ENCODE peak calls at places on chromosomes 13 and 19, in seven cellular contexts. K is trophoblast cell, V is adrenal gland, W is stomach, R is upper lobe of left lung, J is ovary, G is PC-9. I is an unnamed sample.

GRCh38 chr13:94009696-94010095 is 469.8 kb downstream of the DCT start:
- DNase-seq in G (no peak), R (no peak), W (no peak), J (no peak), V (no peak), K (no peak), I (no peak)

GRCh38 chr13:54004026-54004699 is 975.5 kb downstream of the OLFM4 start:
- DNase-seq in W (no peak), V (no peak), J (no peak), K (no peak), R (no peak), G (no peak), I (no peak)

GRCh38 chr13:62130016-62130970 is 714.6 kb upstream of the PCDH20 start:
- DNase-seq in W (no peak), J (no peak), G (no peak), R (no peak), K (no peak), V (no peak), I (no peak)

GRCh38 chr13:45918597-45918996 is 67.0 kb upstream of the SIAH3 start:
- DNase-seq in W (no peak), J (no peak), G (no peak), V (no peak), K (no peak), R (no peak), I (no peak)

GRCh38 chr19:28727133-28727834 is 485.7 kb downstream of the UQCRFS1 start:
- DNase-seq in V (no peak), K (no peak), G (no peak), W (no peak), J (no peak), R (no peak), I (no peak)

GRCh38 chr19:32802840-32803239 is 66.7 kb downstream of the SLC7A9 start:
- DNase-seq in V (no peak), J (no peak), R (no peak), G (no peak), K (no peak), W (no peak), I (no peak)

GRCh38 chr13:41900918-41901317 is 60.0 kb downstream of the VWA8 start:
- DNase-seq in K (no peak), J (no peak), V (no peak), W (no peak), R (no peak), G (no peak), I (no peak)

GRCh38 chr13:31860002-31860401 is 120.7 kb downstream of the RXFP2 start:
- DNase-seq in R (no peak), G (no peak), W (no peak), K (no peak), J (peak; percentile 43), V (no peak), I (peak; percentile 15)

GRCh38 chr19:5090780-5091575 is 122.1 kb downstream of the KDM4B start:
- DNase-seq in K (peak; percentile 53), G (no peak), V (peak; percentile 34), J (peak; percentile 79), R (no peak), W (peak; percentile 42), I (peak; percentile 94)

GRCh38 chr19:10603084-10603872 is 16.2 kb upstream of the AP1M2 start:
- DNase-seq in G (peak; percentile 62), J (peak; percentile 52), V (peak; percentile 34), W (peak; percentile 57), K (peak; percentile 91), R (peak; percentile 58), I (no peak)

GRCh38 chr13:35840991-35841604 is 290.1 kb downstream of the DCLK1 start:
- DNase-seq in G (no peak), J (no peak), W (no peak), K (no peak), V (no peak), R (no peak), I (no peak)

GRCh38 chr19:3061214-3062161 is 807 bp downstream of the TLE5 start:
- DNase-seq in R (peak; percentile 51), J (peak; percentile 85), G (no peak), W (peak; percentile 52), V (peak; percentile 70), K (no peak), I (no peak)

GRCh38 chr13:108789476-108789875 is 160.1 kb downstream of the MYO16 start:
- DNase-seq in W (no peak), K (no peak), G (no peak), J (no peak), V (no peak), R (no peak), I (no peak)

GRCh38 chr13:24684600-24684998 is 4.4 kb downstream of the ATP12A start:
- DNase-seq in K (no peak), J (no peak), W (no peak), V (no peak), R (no peak), G (no peak), I (no peak)

GRCh38 chr13:85019121-85019520 is 780.1 kb downstream of the SLITRK6 start:
- DNase-seq in R (no peak), G (no peak), V (no peak), W (no peak), J (no peak), K (no peak), I (no peak)

GRCh38 chr13:98796798-98797197 is 44.3 kb upstream of the SLC15A1 start:
- DNase-seq in V (no peak), W (no peak), G (no peak), K (no peak), R (no peak), J (no peak), I (peak; percentile 48)

GRCh38 chr13:100506154-100506553 is 82.4 kb downstream of the GGACT start:
- DNase-seq in G (no peak), R (no peak), W (no peak), K (no peak), V (no peak), J (no peak), I (no peak)

GRCh38 chr19:3080281-3080680 is 13.9 kb upstream of the GNA11 start:
- DNase-seq in K (no peak), W (no peak), V (no peak), R (no peak), J (peak; percentile 59), G (no peak), I (no peak)

GRCh38 chr13:29893438-29893837 is 43.0 kb upstream of the UBL3 start:
- DNase-seq in V (no peak), W (no peak), J (no peak), G (no peak), R (no peak), K (no peak), I (no peak)

GRCh38 chr13:23467048-23467931 is 33.8 kb upstream of the SACS start:
- DNase-seq in G (no peak), W (no peak), R (no peak), V (peak; percentile 17), K (no peak), J (no peak), I (peak; percentile 54)

GRCh38 chr13:45678282-45678681 is 23.8 kb upstream of the CBY2 start:
- DNase-seq in V (no peak), K (no peak), G (no peak), R (no peak), W (no peak), J (no peak), I (no peak)

DNA sequence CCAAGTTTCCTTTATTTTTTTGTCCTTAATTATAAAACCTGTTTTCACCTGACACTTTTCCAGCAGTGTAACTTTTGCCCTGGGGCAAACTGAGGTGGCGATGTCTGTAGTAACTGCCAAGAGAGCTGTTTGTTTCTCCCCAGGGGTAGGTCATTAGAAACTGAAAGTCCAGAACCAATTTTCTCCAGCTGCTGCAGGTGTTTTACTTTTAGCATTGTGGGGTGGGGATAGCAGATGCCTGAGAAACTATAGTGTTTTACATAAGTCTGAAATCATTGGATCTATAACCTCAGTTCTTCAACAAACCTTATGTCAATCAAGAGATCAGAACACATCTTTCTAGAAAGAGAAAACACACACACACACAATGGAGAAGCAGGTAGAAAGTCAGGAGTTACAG is 92.7 kb downstream of the LHFPL6 start:
- DNase-seq in K (peak; percentile 50), J (no peak), R (no peak), V (no peak), G (peak; percentile 51), W (no peak), I (no peak)
- H3K9me3 ChIP-seq in K (no peaks in the 10 kb centered on the region), J (no peaks in the 10 kb centered on the region), R (no peaks in the 10 kb centered on the region), V (no peaks in the 10 kb centered on the region), G (no peaks in the 10 kb centered on the region), W (no peaks in the 10 kb centered on the region), I (no peaks in the 10 kb centered on the region)

GRCh38 chr19:49800771-49801170 is 12.3 kb downstream of the FUZ start:
- DNase-seq in G (no peak), J (no peak), K (no peak), W (no peak), R (no peak), V (no peak), I (no peak)

GRCh38 chr19:49803529-49803856 is 9.6 kb downstream of the FUZ start:
- DNase-seq in W (no peak), K (no peak), V (no peak), R (no peak), G (no peak), J (no peak), I (no peak)

GRCh38 chr19:49802836-49803528 is 10.1 kb downstream of the FUZ start:
- DNase-seq in J (no peak), W (no peak), K (no peak), G (no peak), R (no peak), V (peak; percentile 64), I (no peak)

GRCh38 chr19:49801401-49801888 is 11.6 kb downstream of the FUZ start:
- DNase-seq in G (no peak), W (no peak), K (no peak), V (peak; percentile 88), R (no peak), J (no peak), I (no peak)

GRCh38 chr19:49801966-49802661 is 11.0 kb downstream of the FUZ start:
- DNase-seq in J (peak; percentile 97), G (no peak), V (peak; percentile 93), R (peak; percentile 45), K (no peak), W (peak; percentile 69), I (peak; percentile 95)
- H3K4me3 ChIP-seq in J (peak overlapping the region; percentile 35), G (no peak overlapping the region), V (peak overlapping the region; percentile 25), R (peak overlapping the region; percentile 13), K (no peak overlapping the region), W (peak overlapping the region; percentile 39), I (peak overlapping the region; percentile 74)

GRCh38 chr19:34189199-34189916 is 17.1 kb downstream of the LSM14A start:
- DNase-seq in W (no peak), J (no peak), R (no peak), V (no peak), G (no peak), K (peak; percentile 63), I (no peak)

GRCh38 chr19:34186205-34186604 is 13.9 kb downstream of the LSM14A start:
- DNase-seq in K (no peak), V (no peak), R (no peak), W (no peak), J (no peak), G (no peak), I (no peak)

GRCh38 chr19:34189917-34190425 is 17.7 kb downstream of the LSM14A start:
- DNase-seq in V (no peak), J (no peak), R (no peak), K (no peak), G (no peak), W (no peak), I (no peak)

GRCh38 chr19:34187011-34187410 is 14.7 kb downstream of the LSM14A start:
- DNase-seq in J (no peak), V (no peak), W (no peak), G (no peak), K (no peak), R (no peak), I (no peak)

GRCh38 chr19:34188388-34188787 is 16.1 kb downstream of the LSM14A start:
- DNase-seq in V (no peak), K (peak; percentile 11), W (no peak), G (no peak), J (no peak), R (no peak), I (no peak)
- H3K4me1 ChIP-seq in V (peaks cover 76% of the 10 kb centered on the region), K (no peaks in the 10 kb centered on the region), W (peaks cover 39% of the 10 kb centered on the region), G (peaks cover 9% of the 10 kb centered on the region), J (peaks cover 10% of the 10 kb centered on the region), R (peaks cover 62% of the 10 kb centered on the region), I (peaks cover 5% of the 10 kb centered on the region)

GRCh38 chr19:11833541-11833940 is 15.0 kb upstream of the ZNF439 start:
- DNase-seq in J (no peak), V (no peak), G (no peak), K (no peak), R (no peak), W (no peak), I (no peak)
- H3K9me3 ChIP-seq in J (peaks cover 4% of the 10 kb centered on the region), V (peaks cover 5% of the 10 kb centered on the region), G (peaks cover 64% of the 10 kb centered on the region), K (peaks cover 18% of the 10 kb centered on the region), R (peaks cover 51% of the 10 kb centered on the region), W (peaks cover 76% of the 10 kb centered on the region), I (peaks cover 7% of the 10 kb centered on the region)